ENCODE peak calls at places on chromosome 18, in eight cellular contexts. K is posterior cingulate gyrus; P is stimulated activated CD8-positive, alpha-beta memory T cell treated with anti-CD3 and anti-CD28 coated beads, Interleukin-4, amount 100 ng/mL, for 24 hours; S is HAP-1; Z is KG1; F is GM20000; W is stimulated activated CD4-positive, alpha-beta T cell treated with anti-CD3 and anti-CD28 coated beads, TNF-alpha, amount 100 ng/mL, for 24 hours; M is activated T-helper 9 cell treated with anti-CD3 and anti-CD28 coated beads, Interleukin-2, amount 50 U/mL, for 16 hours. D is an unnamed sample.

GRCh38 chr18:51028201-51028805 is 1.7 kb upstream of the SMAD4 start:
- DNase-seq in K (no peak), P (no peak), S (no peak), Z (no peak), F (no peak), W (no peak), M (no peak), D (no peak)

GRCh38 chr18:40687401-40687800 is 1267.6 kb upstream of the PIK3C3 start:
- DNase-seq in K (no peak), P (no peak), S (peak; percentile 6), Z (no peak), F (no peak), W (no peak), M (no peak), D (no peak)

GRCh38 chr18:34866739-34867138 is 156.6 kb downstream of the DTNA start:
- DNase-seq in K (no peak), P (no peak), S (no peak), Z (no peak), F (no peak), W (no peak), M (no peak), D (no peak)

GRCh38 chr18:49514577-49514976 is 27.5 kb upstream of the C18orf32 start:
- DNase-seq in K (no peak), P (no peak), S (no peak), Z (no peak), F (no peak), W (no peak), M (no peak), D (no peak)

GRCh38 chr18:27688581-27688980 is 488.3 kb downstream of the CDH2 start:
- DNase-seq in K (no peak), P (no peak), S (no peak), Z (no peak), F (no peak), W (no peak), M (no peak), D (no peak)

GRCh38 chr18:56770097-56770496 is 118.9 kb downstream of the WDR7 start:
- DNase-seq in K (no peak), P (no peak), S (no peak), Z (no peak), F (no peak), W (no peak), M (no peak), D (no peak)

GRCh38 chr18:75047240-75047639 is 161.7 kb downstream of the PTGR3 start:
- DNase-seq in K (no peak), P (no peak), S (no peak), Z (no peak), F (no peak), W (no peak), M (no peak), D (no peak)

GRCh38 chr18:8559612-8560011 is 49.6 kb upstream of the RAB12 start:
- DNase-seq in K (no peak), P (no peak), S (no peak), Z (no peak), F (no peak), W (no peak), M (no peak), D (no peak)

GRCh38 chr18:11859903-11860407 is 8.7 kb downstream of the CHMP1B start:
- DNase-seq in K (no peak), P (no peak), S (no peak), Z (no peak), F (no peak), W (no peak), M (no peak), D (peak; percentile 93)

GRCh38 chr18:6732952-6733351 is 3.4 kb downstream of the ARHGAP28 start:
- DNase-seq in K (no peak), P (no peak), S (no peak), Z (no peak), F (no peak), W (no peak), M (no peak), D (no peak)

GRCh38 chr18:59196161-59196560 is 23.8 kb upstream of the GRP start:
- DNase-seq in K (no peak), P (no peak), S (no peak), Z (no peak), F (no peak), W (no peak), M (no peak), D (no peak)

GRCh38 chr18:24763765-24764548 is 303.5 kb downstream of the HRH4 start:
- DNase-seq in K (no peak), P (no peak), S (no peak), Z (no peak), F (no peak), W (no peak), M (no peak), D (peak; percentile 64)

GRCh38 chr18:46793565-46793964 is 36.7 kb upstream of the ST8SIA5 start:
- DNase-seq in K (no peak), P (no peak), S (no peak), Z (no peak), F (no peak), W (no peak), M (no peak), D (no peak)

GRCh38 chr18:58005885-58006523 is 38.0 kb upstream of the NEDD4L start:
- DNase-seq in K (no peak), P (no peak), S (no peak), Z (no peak), F (no peak), W (no peak), M (no peak), D (no peak)

GRCh38 chr18:53380063-53380639 is 844.3 kb downstream of the MBD2 start:
- DNase-seq in K (no peak), P (no peak), S (no peak), Z (no peak), F (peak; percentile 6), W (no peak), M (no peak), D (no peak)

GRCh38 chr18:22429564-22429963 is 11.8 kb upstream of the CTAGE1 start:
- DNase-seq in K (no peak), P (no peak), S (no peak), Z (no peak), F (no peak), W (no peak), M (no peak), D (no peak)

GRCh38 chr18:12291690-12292089 is 16.4 kb upstream of the TUBB6 start:
- DNase-seq in K (no peak), P (no peak), S (no peak), Z (no peak), F (no peak), W (no peak), M (no peak), D (no peak)

GRCh38 chr18:61995547-61996062 is 102.8 kb upstream of the RNF152 start:
- DNase-seq in K (no peak), P (no peak), S (no peak), Z (no peak), F (no peak), W (no peak), M (no peak), D (no peak)

GRCh38 chr18:10518595-10519273 is 7.1 kb upstream of the NAPG start:
- DNase-seq in K (peak; percentile 42), P (no peak), S (no peak), Z (no peak), F (no peak), W (no peak), M (no peak), D (no peak)

GRCh38 chr18:77857926-77858325 is 608.3 kb downstream of the GALR1 start:
- DNase-seq in K (no peak), P (no peak), S (no peak), Z (no peak), F (no peak), W (no peak), M (no peak), D (no peak)

GRCh38 chr18:76573325-76574025 is 78.4 kb upstream of the ZNF516 start:
- DNase-seq in K (no peak), P (no peak), S (no peak), Z (no peak), F (no peak), W (no peak), M (no peak), D (peak; percentile 65)

GRCh38 chr18:44761812-44762211 is 81.1 kb downstream of the SETBP1 start:
- DNase-seq in K (no peak), P (no peak), S (no peak), Z (no peak), F (no peak), W (no peak), M (no peak), D (peak; percentile 66)

GRCh38 chr18:3722662-3723433 is 272.9 kb downstream of the TGIF1 start:
- DNase-seq in K (no peak), P (no peak), S (no peak), Z (no peak), F (no peak), W (no peak), M (no peak), D (no peak)

GRCh38 chr18:80200171-80200931 is 47.0 kb downstream of the PARD6G start:
- DNase-seq in K (no peak), P (no peak), S (no peak), Z (no peak), F (no peak), W (no peak), M (no peak), D (peak; percentile 66)

GRCh38 chr18:55376387-55376786 is 211.6 kb downstream of the TCF4 start:
- DNase-seq in K (no peak), P (no peak), S (no peak), Z (no peak), F (peak; percentile 25), W (no peak), M (no peak), D (no peak)

GRCh38 chr18:13237073-13237472 is 18.5 kb downstream of the LDLRAD4 start:
- DNase-seq in K (no peak), P (no peak), S (no peak), Z (no peak), F (no peak), W (no peak), M (no peak), D (peak; percentile 35)

GRCh38 chr18:67211646-67212045 is 304.9 kb downstream of the DSEL start:
- DNase-seq in K (no peak), P (no peak), S (no peak), Z (no peak), F (no peak), W (no peak), M (no peak), D (no peak)

GRCh38 chr18:45540146-45540545 is 75.1 kb upstream of the SLC14A2 start:
- DNase-seq in K (no peak), P (no peak), S (no peak), Z (no peak), F (no peak), W (no peak), M (no peak), D (peak; percentile 85)

GRCh38 chr18:46211816-46212215 is 107.6 kb downstream of the HAUS1 start:
- DNase-seq in K (no peak), P (no peak), S (no peak), Z (no peak), F (peak; percentile 23), W (no peak), M (no peak), D (no peak)

GRCh38 chr18:2843161-2843560 is 3.6 kb upstream of the EMILIN2 start:
- DNase-seq in K (no peak), P (no peak), S (no peak), Z (no peak), F (no peak), W (no peak), M (no peak), D (no peak)

GRCh38 chr18:3652380-3653262 is 202.6 kb downstream of the TGIF1 start:
- DNase-seq in K (peak; percentile 61), P (peak; percentile 48), S (no peak), Z (no peak), F (no peak), W (peak; percentile 50), M (peak; percentile 60), D (peak; percentile 98)

GRCh38 chr18:8627540-8627939 is 18.3 kb downstream of the RAB12 start:
- DNase-seq in K (no peak), P (no peak), S (no peak), Z (no peak), F (no peak), W (no peak), M (no peak), D (no peak)

GRCh38 chr18:46072959-46073358 is 899 bp upstream of the PSTPIP2 start:
- DNase-seq in K (no peak), P (no peak), S (no peak), Z (no peak), F (no peak), W (no peak), M (no peak), D (no peak)

GRCh38 chr18:59839931-59840685 is 59.7 kb upstream of the PMAIP1 start:
- DNase-seq in K (no peak), P (no peak), S (no peak), Z (no peak), F (no peak), W (no peak), M (no peak), D (no peak)

D was measured in islet precursor cell.